ENCODE peak calls at places on chromosome 12, in ten cellular contexts. U, P, L, W, O, Q, V, S, E and J are unnamed samples.
A peak's percentile ranks its signal among the peaks of the same experiment; 100 is the strongest.

GRCh38 chr12:69966409-69966808 is 141.4 kb downstream of the MYRFL start:
- DNase-seq in Q (no peak), E (no peak), P (peak; percentile 65), U (no peak), V (peak; percentile 75), S (peak; percentile 51), O (no peak), W (peak; percentile 43), L (peak; percentile 55), J (no peak)

GRCh38 chr12:107014050-107014449 is 27.1 kb upstream of the MTERF2 start:
- DNase-seq in W (peak; percentile 31), L (no peak), P (peak; percentile 56), Q (no peak), E (no peak), S (no peak), U (no peak), O (peak; percentile 61), V (no peak), J (no peak)

GRCh38 chr12:80422549-80422948 is 21.5 kb upstream of the PTPRQ start:
- DNase-seq in P (no peak), U (no peak), V (no peak), E (no peak), S (no peak), L (peak; percentile 89), O (no peak), Q (no peak), W (no peak), J (no peak)

GRCh38 chr12:49365542-49365941 is 1.7 kb upstream of the SPATS2 start:
- DNase-seq in P (no peak), W (no peak), Q (no peak), E (no peak), V (no peak), O (no peak), S (no peak), U (no peak), L (peak; percentile 89), J (peak; percentile 65)

GRCh38 chr12:45685680-45686079 is 43.8 kb upstream of the ARID2 start:
- DNase-seq in Q (no peak), E (no peak), S (no peak), O (no peak), V (no peak), L (no peak), U (no peak), W (no peak), P (no peak), J (no peak)

GRCh38 chr12:63965936-63966602 is 121.6 kb downstream of the SRGAP1 start:
- DNase-seq in W (no peak), U (no peak), S (no peak), E (no peak), Q (no peak), L (peak; percentile 32), O (no peak), V (no peak), P (no peak), J (no peak)

GRCh38 chr12:108969622-108970021 is 51.2 kb downstream of the SVOP start:
- DNase-seq in P (no peak), L (no peak), W (no peak), V (no peak), E (no peak), U (no peak), S (no peak), Q (no peak), O (no peak), J (no peak)

GRCh38 chr12:114275937-114276785 is 129.8 kb downstream of the TBX5 start:
- DNase-seq in S (no peak), Q (no peak), E (no peak), O (no peak), L (peak; percentile 12), V (no peak), P (no peak), W (no peak), U (no peak), J (no peak)

GRCh38 chr12:26987634-26988424 is 26.4 kb downstream of the TM7SF3 start:
- DNase-seq in L (peak; percentile 17), O (no peak), U (no peak), V (no peak), Q (no peak), W (no peak), E (no peak), P (no peak), S (no peak), J (peak; percentile 6)

GRCh38 chr12:24879644-24880043 is 69.3 kb downstream of the BCAT1 start:
- DNase-seq in V (no peak), O (no peak), L (no peak), P (no peak), Q (no peak), E (no peak), U (no peak), S (no peak), W (no peak), J (no peak)

GRCh38 chr12:22275847-22276246 is 58.7 kb downstream of the ST8SIA1 start:
- DNase-seq in O (peak; percentile 30), V (peak; percentile 95), S (peak; percentile 84), P (no peak), Q (no peak), E (peak; percentile 25), L (peak; percentile 99), U (peak; percentile 58), W (peak; percentile 97), J (no peak)

GRCh38 chr12:65800928-65801327 is 23.4 kb upstream of the HMGA2 start:
- DNase-seq in S (no peak), E (no peak), L (peak; percentile 54), V (no peak), O (no peak), P (no peak), U (no peak), Q (no peak), W (no peak), J (no peak)

GRCh38 chr12:57454566-57455373 is at the start of gene INHBE:
- DNase-seq in L (peak; percentile 96), U (no peak), E (no peak), V (no peak), S (no peak), Q (no peak), O (no peak), W (no peak), P (no peak), J (peak; percentile 37)

GRCh38 chr12:56127888-56128668 is at the start of gene ESYT1:
- DNase-seq in E (peak; percentile 98), V (peak; percentile 99), U (peak; percentile 99), Q (peak; percentile 96), O (peak; percentile 99), W (peak; percentile 100), L (peak; percentile 100), S (peak; percentile 99), P (peak; percentile 100), J (peak; percentile 99)
- TF ChIP-seq POLR2A in E (no peak), V (no peak), U (peak; percentile 99), Q (peak; percentile 72), O (peak; percentile 96), W (peak; percentile 71), L (peak; percentile 71), S (no peak), P (peak; percentile 88), J (peak; percentile 93)

GRCh38 chr12:17276196-17276595 is 670.2 kb upstream of the LMO3 start:
- DNase-seq in W (no peak), S (no peak), P (no peak), U (no peak), O (no peak), V (no peak), E (no peak), Q (no peak), L (no peak), J (no peak)

GRCh38 chr12:17283563-17283962 is 677.6 kb upstream of the LMO3 start:
- DNase-seq in V (no peak), P (no peak), S (no peak), E (no peak), U (no peak), O (no peak), W (no peak), Q (no peak), L (no peak), J (no peak)

GRCh38 chr12:17284873-17285272 is 678.9 kb upstream of the LMO3 start:
- DNase-seq in S (no peak), W (no peak), E (no peak), V (no peak), O (no peak), U (no peak), L (no peak), Q (no peak), P (no peak), J (no peak)

DNA sequence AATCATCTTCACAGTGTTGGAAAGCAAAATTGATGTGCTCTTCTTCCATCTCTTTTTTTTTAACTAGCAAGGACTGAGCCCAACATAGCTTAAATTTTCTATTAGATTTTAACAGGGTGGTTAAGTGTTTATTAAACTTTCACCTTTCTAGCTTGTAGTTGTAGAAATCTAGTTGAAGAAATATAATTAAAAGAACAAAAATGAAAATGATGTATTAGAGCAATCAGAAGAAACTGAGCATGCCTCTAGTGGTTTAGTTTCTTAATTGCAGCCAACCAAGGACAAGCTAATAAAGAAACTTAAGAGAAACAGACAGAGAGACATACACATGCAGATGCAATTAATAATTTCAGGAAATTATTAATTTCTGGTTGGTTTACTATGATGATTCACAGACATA is 673.0 kb upstream of the LMO3 start:
- DNase-seq in L (no peak), Q (no peak), V (no peak), O (no peak), W (no peak), E (no peak), U (no peak), P (no peak), S (no peak), J (no peak)
- TF ChIP-seq POLR2A in L (no peak), Q (no peak), V (no peak), O (no peak), W (no peak), E (no peak), U (no peak), P (no peak), S (no peak), J (no peak)

DNA sequence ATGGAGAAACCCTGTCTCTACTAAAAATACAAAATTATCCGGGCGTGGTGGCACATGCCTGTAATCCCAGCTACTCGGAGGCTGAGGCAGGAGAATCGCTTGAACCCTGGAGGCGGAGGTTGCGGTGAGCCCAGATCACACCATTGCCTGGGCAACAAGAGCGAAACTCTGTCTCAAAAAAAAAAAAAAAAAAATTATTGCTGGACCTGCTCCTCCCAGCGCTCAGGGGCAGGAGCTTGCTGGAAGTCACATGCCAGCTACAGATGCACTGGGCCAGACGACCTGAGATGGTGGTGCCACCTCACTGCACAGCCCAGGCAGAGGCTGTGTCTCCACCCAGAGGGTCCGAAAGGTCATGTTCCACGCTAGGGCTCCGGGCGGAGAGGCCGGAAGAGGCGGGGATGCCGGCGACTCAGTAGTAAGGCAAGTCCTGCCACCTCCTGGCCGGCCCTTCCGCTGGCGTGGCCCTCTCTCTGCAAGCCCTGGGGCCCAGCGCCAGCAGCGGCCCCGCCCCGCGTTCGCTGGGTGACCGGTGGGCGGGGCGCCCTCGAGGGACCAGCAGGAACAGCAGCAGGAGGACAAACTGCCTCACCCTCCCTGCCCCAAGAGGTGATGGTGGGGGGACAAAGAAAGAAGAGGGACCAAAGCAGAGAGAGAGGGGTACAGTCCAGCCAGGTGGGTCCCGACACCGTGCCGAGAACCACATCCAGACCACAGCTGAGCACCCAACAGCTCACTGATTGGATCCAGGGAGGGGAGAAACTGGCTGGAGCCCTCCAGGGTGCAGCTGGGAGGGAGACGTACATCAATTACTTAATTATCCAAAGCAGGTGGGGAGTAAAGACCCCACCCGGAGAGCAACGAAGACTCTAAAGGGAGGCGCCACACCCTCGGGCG is 3.6 kb upstream of the RHOF start:
- DNase-seq in V (peak; percentile 89), O (peak; percentile 97), E (no peak), L (peak; percentile 83), P (peak; percentile 84), W (peak; percentile 79), U (peak; percentile 94), Q (no peak), S (peak; percentile 98), J (peak; percentile 80)
- TF ChIP-seq POLR2A in V (no peak), O (peak; percentile 76), E (no peak), L (no peak), P (peak; percentile 51), W (no peak), U (peak; percentile 66), Q (no peak), S (no peak), J (no peak)

GRCh38 chr12:6167327-6168280 is 32.6 kb upstream of the CD9 start:
- DNase-seq in P (peak; percentile 82), S (peak; percentile 42), V (peak; percentile 81), U (no peak), Q (no peak), O (no peak), E (no peak), W (no peak), L (peak; percentile 99), J (peak; percentile 73)
- TF ChIP-seq POLR2A in P (no peak), S (no peak), V (no peak), U (no peak), Q (peak; percentile 28), O (no peak), E (no peak), W (no peak), L (peak; percentile 46), J (peak; percentile 41)